ENCODE peak calls at places on chromosome 5, in six cellular contexts. X, R, E, Q, V and N are unnamed samples.

GRCh38 chr5:124342027-124342471 is 404.4 kb downstream of the ZNF608 start:
- DNase-seq in Q (no peak), E (no peak), V (no peak), X (no peak), R (peak), N (no peak)

GRCh38 chr5:172958268-172959046 is 767 bp upstream of the RPL26L1 start:
- DNase-seq in R (peak), Q (peak), X (peak), E (peak), V (peak), N (no peak)

GRCh38 chr5:146484714-146485391 is 31.1 kb downstream of the GPR151 start:
- DNase-seq in X (no peak), V (no peak), R (no peak), Q (no peak), E (no peak), N (no peak)

GRCh38 chr5:115470921-115471320 is 73.7 kb downstream of the FEM1C start:
- DNase-seq in V (no peak), X (no peak), Q (no peak), E (no peak), R (no peak), N (no peak)

GRCh38 chr5:95414441-95414840 is 23.3 kb downstream of the FAM81B start:
- DNase-seq in E (no peak), R (no peak), V (no peak), Q (no peak), X (no peak), N (no peak)

GRCh38 chr5:65068410-65068809 is 299.7 kb downstream of the CWC27 start:
- DNase-seq in E (no peak), R (no peak), X (no peak), Q (no peak), V (no peak), N (no peak)

GRCh38 chr5:83564069-83564749 is 92.7 kb downstream of the VCAN start:
- DNase-seq in E (peak), Q (no peak), R (peak), V (no peak), X (no peak), N (no peak)

GRCh38 chr5:71481441-71481840 is 26.0 kb downstream of the BDP1 start:
- DNase-seq in Q (no peak), X (no peak), V (no peak), R (no peak), E (no peak), N (no peak)

GRCh38 chr5:6333182-6333905 is 45.0 kb downstream of the MED10 start:
- DNase-seq in V (no peak), E (no peak), X (no peak), Q (no peak), R (no peak), N (no peak)

GRCh38 chr5:165795073-165795472 is 2289.7 kb downstream of the MAT2B start:
- DNase-seq in V (no peak), X (no peak), E (no peak), Q (no peak), R (no peak), N (no peak)

GRCh38 chr5:72667708-72668107 is 148.8 kb upstream of the TNPO1 start:
- DNase-seq in R (no peak), Q (no peak), E (no peak), V (no peak), X (no peak), N (no peak)

GRCh38 chr5:72661405-72661804 is 154.2 kb upstream of the ZNF366 start:
- DNase-seq in V (no peak), Q (no peak), E (peak), R (peak), X (no peak), N (no peak)

GRCh38 chr5:72659726-72660125 is 152.5 kb upstream of the ZNF366 start:
- DNase-seq in V (no peak), X (no peak), R (no peak), Q (no peak), E (no peak), N (no peak)

GRCh38 chr5:72658767-72659540 is 151.7 kb upstream of the ZNF366 start:
- DNase-seq in X (no peak), E (no peak), R (peak), V (no peak), Q (no peak), N (no peak)

GRCh38 chr5:72662936-72663335 is 153.5 kb upstream of the TNPO1 start:
- DNase-seq in V (no peak), X (no peak), Q (no peak), E (no peak), R (no peak), N (no peak)
- H3K27ac ChIP-seq in V (no peak), X (no peak), Q (no peak), E (no peak), R (no peak), N (no peak)

GRCh38 chr5:131254741-131255140 is 9.1 kb upstream of the CDC42SE2 start:
- DNase-seq in Q (no peak), V (no peak), R (no peak), E (no peak), X (no peak), N (no peak)

GRCh38 chr5:131250749-131251148 is 13.1 kb upstream of the CDC42SE2 start:
- DNase-seq in E (no peak), V (no peak), R (no peak), Q (no peak), X (no peak), N (no peak)

GRCh38 chr5:131258733-131259132 is 5.1 kb upstream of the CDC42SE2 start:
- DNase-seq in E (no peak), X (no peak), R (no peak), Q (no peak), V (no peak), N (peak)

GRCh38 chr5:131256507-131256823 is 7.4 kb upstream of the CDC42SE2 start:
- DNase-seq in V (no peak), X (no peak), Q (no peak), R (no peak), E (no peak), N (no peak)

GRCh38 chr5:131252824-131253171 is 11.1 kb upstream of the CDC42SE2 start:
- DNase-seq in X (peak), R (no peak), V (peak), Q (no peak), E (no peak), N (no peak)
- H3K4me3 ChIP-seq in X (peak), R (no peak), V (no peak), Q (no peak), E (no peak), N (peak)

GRCh38 chr5:154937718-154938466 is at the start of gene GEMIN5:
- DNase-seq in X (peak), E (peak), R (peak), Q (peak), V (peak), N (peak)
- TF ChIP-seq POLR2A in X (peak), E (peak), R (no peak), Q (peak), V (peak), N (no peak)

GRCh38 chr5:142544946-142545652 is 140.8 kb downstream of the FGF1 start:
- DNase-seq in Q (no peak), R (peak), E (no peak), V (no peak), X (no peak), N (no peak)
- H3K27ac ChIP-seq in Q (no peak), R (peak), E (no peak), V (no peak), X (no peak), N (no peak)

GRCh38 chr5:41508186-41508585 is 2.2 kb downstream of the PLCXD3 start:
- DNase-seq in Q (no peak), X (no peak), R (no peak), V (no peak), E (no peak), N (no peak)

GRCh38 chr5:41511241-41511640 is 840 bp upstream of the PLCXD3 start:
- DNase-seq in X (no peak), R (no peak), Q (no peak), E (no peak), V (no peak), N (no peak)

GRCh38 chr5:41509399-41510175 is 814 bp downstream of the PLCXD3 start:
- DNase-seq in R (no peak), Q (no peak), E (no peak), V (no peak), X (no peak), N (no peak)

GRCh38 chr5:41508696-41509398 is 1.6 kb downstream of the PLCXD3 start:
- DNase-seq in E (no peak), X (no peak), R (no peak), V (no peak), Q (no peak), N (no peak)

GRCh38 chr5:41510176-41510831 is at the start of gene PLCXD3:
- DNase-seq in R (no peak), E (peak), V (no peak), X (no peak), Q (no peak), N (no peak)
- H3K4me3 ChIP-seq in R (peak), E (peak), V (peak), X (peak), Q (peak), N (peak)

DNA sequence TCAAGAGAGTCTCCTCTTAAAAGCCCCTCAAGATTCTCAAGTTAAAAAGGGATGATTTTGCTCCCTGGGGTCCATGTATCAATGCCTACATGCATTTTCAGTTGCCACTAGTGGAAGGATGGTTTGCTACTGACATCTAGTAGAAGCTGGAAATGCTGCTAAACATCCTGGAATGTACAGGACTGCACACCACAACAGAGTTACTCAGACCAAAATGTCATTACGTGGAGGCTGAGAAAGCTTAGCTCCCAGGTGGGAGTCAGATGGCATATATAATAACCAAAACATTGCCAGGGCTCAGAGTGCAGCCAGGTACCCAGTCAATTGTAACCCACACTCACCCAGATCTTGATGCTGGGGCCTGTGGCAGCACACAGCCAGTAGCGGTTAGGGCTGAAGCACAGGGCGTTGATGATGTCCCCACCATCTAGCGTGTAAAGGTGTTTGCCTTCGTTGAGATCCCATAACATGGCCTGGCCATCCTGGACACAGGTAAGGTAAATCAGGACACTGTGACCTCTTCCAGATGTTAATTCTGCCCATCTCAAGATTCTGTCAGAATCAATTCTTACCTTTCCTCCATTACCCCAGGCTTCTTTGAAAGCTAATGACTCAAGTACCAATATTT is 5.8 kb downstream of the RACK1 start:
- DNase-seq in Q (no peak), E (no peak), X (no peak), V (no peak), R (no peak), N (no peak)
- TF ChIP-seq POLR2A in Q (no peak), E (no peak), X (no peak), V (no peak), R (no peak), N (no peak)

DNA sequence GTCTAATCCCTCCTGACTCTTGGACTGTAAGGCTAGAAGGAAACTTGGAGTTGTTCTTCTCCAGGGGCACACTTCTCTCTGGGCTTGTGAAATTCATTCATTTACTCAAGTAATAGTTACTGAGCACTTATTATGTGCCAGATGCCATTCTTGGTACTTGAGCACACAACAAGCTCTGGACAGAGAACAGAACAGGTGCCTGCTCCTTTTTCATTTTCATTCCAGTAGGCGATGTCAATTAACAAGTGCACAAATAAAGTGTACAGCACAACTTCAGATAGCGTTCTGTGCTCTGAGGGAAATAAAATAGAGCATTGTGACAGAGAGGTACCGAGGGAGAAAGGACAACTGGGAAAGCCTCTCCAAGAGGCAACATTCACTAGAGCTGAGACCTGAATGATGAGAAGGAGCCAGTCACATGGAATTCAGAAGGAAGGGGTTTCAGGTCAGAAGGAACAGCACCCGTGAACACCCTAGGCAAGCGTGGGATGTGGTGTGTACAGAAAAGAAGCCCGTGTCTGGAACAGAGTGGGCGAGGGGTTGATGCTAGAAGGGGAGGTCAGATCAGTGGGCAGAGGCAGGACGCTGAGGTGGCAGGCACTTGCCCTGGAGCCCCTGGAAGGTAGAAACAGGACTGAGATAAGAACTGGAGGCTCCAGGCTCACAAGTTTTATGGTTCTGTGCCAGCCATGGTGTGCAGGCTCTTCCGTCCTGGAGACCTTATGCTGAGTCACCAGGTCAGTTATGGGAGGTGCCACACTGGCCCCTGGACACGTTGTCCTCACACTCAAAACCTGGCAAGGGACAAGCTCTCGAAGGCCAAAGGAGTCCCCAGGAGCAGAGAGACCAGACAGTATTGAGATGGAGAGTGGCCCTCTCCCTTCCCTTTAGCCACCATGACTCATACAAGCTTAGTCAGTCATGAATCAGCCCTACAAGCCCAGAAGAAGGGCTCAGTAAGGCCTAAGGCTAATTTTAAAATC is 7.2 kb upstream of the ABLIM3 start:
- DNase-seq in Q (peak), E (peak), X (no peak), V (no peak), R (peak), N (no peak)
- H3K27ac ChIP-seq in Q (no peak), E (peak), X (peak), V (no peak), R (peak), N (peak)

GRCh38 chr5:101678494-101679193 is 617.4 kb downstream of the SLCO4C1 start:
- DNase-seq in V (peak), X (no peak), R (peak), Q (peak), E (peak), N (peak)
- H3K4me3 ChIP-seq in V (no peak), X (no peak), R (no peak), Q (no peak), E (no peak), N (no peak)

GRCh38 chr5:62576570-62577172 is 1.9 kb upstream of the LRRC70 start:
- DNase-seq in V (no peak), X (no peak), Q (no peak), R (no peak), E (no peak), N (no peak)
- TF ChIP-seq POLR2A in V (no peak), X (no peak), Q (no peak), R (no peak), E (no peak), N (no peak)